ENCODE peak calls at places on chromosomes 13 and 19, in eight cellular contexts. E is GM23248, Z is fibroblast of lung, U is MM.1S, H is K562, A is HCT116, M is H1, Y is endothelial cell of umbilical vein. R is an unnamed sample. For H3K4me1, the result is how much of the 10 kb centered on the place peaks cover.

GRCh38 chr19:50222691-50223438 is 19.4 kb downstream of the MYH14 start:
- DNase-seq in E (no peak), Z (no peak), U (no peak), H (no peak), A (no peak), M (no peak), Y (no peak), R (no peak)

GRCh38 chr19:18543814-18544475 is 572 bp upstream of the FKBP8 start:
- DNase-seq in E (peak), Z (peak), U (peak), H (peak), A (peak), M (no peak), Y (peak), R (peak)

GRCh38 chr13:106143930-106144709 is 391.3 kb downstream of the EFNB2 start:
- DNase-seq in E (no peak), Z (no peak), U (no peak), H (no peak), A (peak), M (no peak), Y (no peak), R (no peak)

GRCh38 chr13:102561933-102562332 is 34.9 kb upstream of the TPP2 start:
- DNase-seq in E (no peak), Z (no peak), U (no peak), H (no peak), A (no peak), M (no peak), Y (no peak), R (no peak)

GRCh38 chr13:20499986-20500385 is 25.7 kb downstream of the CRYL1 start:
- DNase-seq in E (peak), Z (no peak), U (no peak), H (no peak), A (no peak), M (no peak), Y (no peak), R (no peak)

GRCh38 chr13:41713405-41713804 is 247.5 kb downstream of the VWA8 start:
- DNase-seq in E (no peak), Z (no peak), U (no peak), H (no peak), A (no peak), M (no peak), Y (no peak), R (no peak)

GRCh38 chr19:49657493-49658138 is 8.0 kb downstream of the IRF3 start:
- DNase-seq in E (no peak), Z (no peak), U (no peak), H (no peak), A (no peak), M (no peak), Y (no peak), R (no peak)

GRCh38 chr19:42333018-42333417 is 7.6 kb downstream of the MEGF8 start:
- DNase-seq in E (no peak), Z (no peak), U (no peak), H (no peak), A (no peak), M (no peak), Y (no peak), R (no peak)

GRCh38 chr19:6718741-6719539 is 1.5 kb downstream of the C3 start:
- DNase-seq in E (peak), Z (no peak), U (no peak), H (peak), A (peak), M (no peak), Y (no peak), R (peak)

GRCh38 chr13:73754727-73755292 is 379.4 kb downstream of the KLF12 start:
- DNase-seq in E (peak), Z (peak), U (peak), H (peak), A (peak), M (no peak), Y (peak), R (peak)

GRCh38 chr19:19404879-19405860 is at the start of gene GATAD2A:
- DNase-seq in E (peak), Z (peak), U (peak), H (peak), A (peak), M (peak), Y (peak), R (peak)

GRCh38 chr13:94419304-94419943 is 60.1 kb downstream of the DCT start:
- DNase-seq in E (peak), Z (peak), U (no peak), H (no peak), A (no peak), M (no peak), Y (peak), R (peak)

GRCh38 chr19:45423033-45423588 is 606 bp downstream of the ERCC1 start:
- DNase-seq in E (no peak), Z (no peak), U (no peak), H (no peak), A (no peak), M (no peak), Y (no peak), R (no peak)

GRCh38 chr19:50723069-50723468 is at the start of gene CLEC11A:
- DNase-seq in E (peak), Z (no peak), U (no peak), H (no peak), A (no peak), M (no peak), Y (no peak), R (peak)

GRCh38 chr13:60329221-60329983 is 67.6 kb upstream of the TDRD3 start:
- DNase-seq in E (peak), Z (peak), U (peak), H (peak), A (peak), M (peak), Y (peak), R (peak)

GRCh38 chr13:29227560-29227959 is 367.9 kb downstream of the SLC7A1 start:
- DNase-seq in E (peak), Z (no peak), U (no peak), H (no peak), A (no peak), M (no peak), Y (no peak), R (no peak)

GRCh38 chr19:39631178-39631577 is 24.5 kb upstream of the LGALS16 start:
- DNase-seq in E (no peak), Z (no peak), U (no peak), H (no peak), A (no peak), M (no peak), Y (no peak), R (no peak)

GRCh38 chr13:73578251-73578875 is 519.6 kb downstream of the KLF5 start:
- DNase-seq in E (peak), Z (peak), U (no peak), H (no peak), A (no peak), M (no peak), Y (no peak), R (no peak)

GRCh38 chr13:21671793-21672680 is 1.2 kb downstream of the FGF9 start:
- DNase-seq in E (no peak), Z (no peak), U (peak), H (no peak), A (no peak), M (no peak), Y (no peak), R (no peak)

GRCh38 chr19:32324631-32325215 is 20.7 kb upstream of the ZNF507 start:
- DNase-seq in E (peak), Z (no peak), U (peak), H (no peak), A (no peak), M (no peak), Y (no peak), R (no peak)

GRCh38 chr19:58021541-58022282 is 12.1 kb upstream of the ZSCAN1 start:
- DNase-seq in E (peak), Z (peak), U (peak), H (peak), A (no peak), M (no peak), Y (peak), R (peak)

GRCh38 chr13:113078895-113079720 is 26.5 kb upstream of the F7 start:
- DNase-seq in E (no peak), Z (no peak), U (no peak), H (no peak), A (no peak), M (no peak), Y (no peak), R (no peak)

GRCh38 chr13:20195846-20196245 is 3.1 kb upstream of the GJB2 start:
- DNase-seq in E (no peak), Z (no peak), U (no peak), H (no peak), A (no peak), M (no peak), Y (no peak), R (no peak)

GRCh38 chr13:61010358-61010757 is 405.3 kb downstream of the PCDH20 start:
- DNase-seq in E (no peak), Z (no peak), U (no peak), H (no peak), A (no peak), M (no peak), Y (no peak), R (no peak)

GRCh38 chr19:47518139-47518538 is 3.3 kb upstream of the NAPA start:
- DNase-seq in E (no peak), Z (peak), U (peak), H (no peak), A (no peak), M (no peak), Y (no peak), R (no peak)

GRCh38 chr13:56907766-56908165 is 233.0 kb upstream of the PRR20A start:
- DNase-seq in E (no peak), Z (no peak), U (peak), H (no peak), A (no peak), M (no peak), Y (peak), R (peak)

GRCh38 chr19:4518345-4519171 is at the start of gene PLIN4:
- DNase-seq in E (peak), Z (peak), U (no peak), H (no peak), A (no peak), M (no peak), Y (no peak), R (no peak)

GRCh38 chr13:61685683-61686013 is 270.0 kb upstream of the PCDH20 start:
- DNase-seq in E (no peak), Z (no peak), U (no peak), H (no peak), A (peak), M (no peak), Y (no peak), R (peak)

GRCh38 chr19:40907968-40908735 is 26.1 kb upstream of the CYP2A7 start:
- DNase-seq in E (peak), Z (no peak), U (no peak), H (peak), A (no peak), M (no peak), Y (no peak), R (no peak)

GRCh38 chr19:5036733-5037681 is 68.1 kb downstream of the KDM4B start:
- DNase-seq in E (peak), Z (peak), U (no peak), H (no peak), A (no peak), M (no peak), Y (peak), R (peak)

DNA sequence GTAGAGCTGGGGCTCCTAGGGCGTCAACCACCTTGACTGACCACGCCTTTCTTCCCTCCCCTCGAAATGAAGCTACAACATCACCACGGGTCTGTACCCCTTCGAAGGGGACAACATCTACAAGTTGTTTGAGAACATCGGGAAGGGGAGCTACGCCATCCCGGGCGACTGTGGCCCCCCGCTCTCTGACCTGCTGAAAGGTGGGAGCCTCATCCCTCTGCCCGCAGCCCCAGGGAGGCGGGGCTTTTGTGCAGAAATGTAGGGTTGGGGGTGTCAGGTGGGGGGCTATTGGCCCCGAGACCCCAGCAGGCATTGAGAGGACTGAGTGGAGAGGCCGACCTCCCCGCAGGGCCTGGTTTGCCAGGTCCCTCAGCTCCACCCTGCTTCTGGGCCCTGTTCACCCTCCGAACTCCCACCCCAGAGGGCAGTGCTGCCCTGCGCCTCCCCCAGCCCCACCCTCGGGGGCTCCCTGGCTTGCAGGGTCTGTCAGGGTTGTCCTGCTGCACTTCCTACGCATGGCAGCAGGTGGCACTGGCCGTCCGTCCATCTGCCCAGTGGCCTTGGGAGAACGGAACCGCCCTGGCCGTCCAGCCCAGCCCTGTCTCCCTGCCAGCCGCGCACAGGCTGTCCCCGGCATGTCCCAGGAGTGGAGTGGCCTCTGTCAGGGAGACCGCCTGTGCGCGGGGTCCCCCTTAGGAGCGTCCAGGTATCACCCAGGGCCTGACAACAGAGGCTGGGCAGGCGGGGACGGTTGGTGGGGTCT is 15.7 kb downstream of the STK11 start:
- DNase-seq in E (peak), Z (peak), U (no peak), H (no peak), A (no peak), M (no peak), Y (peak), R (no peak)
- H3K4me1 ChIP-seq in E (under half), Z (under half), U (under half), H (under half), A (under half), M (under half), Y (under half), R (under half)

GRCh38 chr13:66765559-66765958 is 464.6 kb downstream of the PCDH9 start:
- DNase-seq in E (no peak), Z (no peak), U (no peak), H (no peak), A (no peak), M (no peak), Y (no peak), R (no peak)

GRCh38 chr13:66759919-66760318 is 470.2 kb downstream of the PCDH9 start:
- DNase-seq in E (no peak), Z (no peak), U (no peak), H (no peak), A (no peak), M (no peak), Y (no peak), R (no peak)
- TF ChIP-seq EZH2 in E (no peak), Z (no peak), U (no peak), H (no peak), A (no peak), M (no peak), Y (no peak), R (no peak)

GRCh38 chr19:13036366-13036976 is 41.2 kb downstream of the NFIX start:
- DNase-seq in E (peak), Z (peak), U (peak), H (peak), A (peak), M (no peak), Y (no peak), R (peak)

GRCh38 chr19:13038306-13039210 is 43.3 kb downstream of the NFIX start:
- DNase-seq in E (peak), Z (no peak), U (no peak), H (no peak), A (no peak), M (no peak), Y (no peak), R (no peak)

GRCh38 chr19:13037718-13038117 is 42.4 kb downstream of the NFIX start:
- DNase-seq in E (no peak), Z (no peak), U (no peak), H (no peak), A (no peak), M (no peak), Y (no peak), R (no peak)

GRCh38 chr19:13035820-13036365 is 40.6 kb downstream of the NFIX start:
- DNase-seq in E (no peak), Z (no peak), U (no peak), H (no peak), A (no peak), M (no peak), Y (no peak), R (no peak)

DNA sequence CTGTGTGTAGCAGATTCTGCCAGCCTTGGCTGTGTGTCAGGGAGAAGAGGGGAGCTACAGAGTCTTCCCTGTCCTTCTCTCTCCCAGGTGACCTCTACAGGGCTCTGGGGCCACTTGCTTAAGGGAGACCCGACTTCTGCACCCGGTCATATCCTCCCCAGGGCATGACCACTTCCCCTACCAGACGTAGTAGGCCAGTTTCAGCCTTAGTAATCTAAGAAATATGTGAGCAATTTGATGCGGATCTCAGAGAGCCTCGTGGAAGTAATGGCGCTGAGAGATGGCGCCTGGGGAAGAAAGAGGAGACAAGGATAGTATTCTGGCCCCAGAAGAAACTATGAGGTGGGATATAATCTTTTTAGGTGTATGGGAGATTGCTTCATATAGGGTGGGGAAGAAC is 41.9 kb downstream of the NFIX start:
- DNase-seq in E (peak), Z (peak), U (no peak), H (no peak), A (no peak), M (no peak), Y (peak), R (no peak)
- H3K4me1 ChIP-seq in E (half or more), Z (under half), U (under half), H (under half), A (under half), M (under half), Y (under half), R (half or more)

GRCh38 chr13:49395416-49396277 is 48.2 kb downstream of the CAB39L start:
- DNase-seq in E (peak), Z (no peak), U (no peak), H (no peak), A (no peak), M (no peak), Y (no peak), R (no peak)
- TF ChIP-seq EZH2 in E (no peak), Z (no peak), U (no peak), H (no peak), A (no peak), M (no peak), Y (no peak), R (no peak)

GRCh38 chr13:98481511-98481951 is 95.4 kb downstream of the STK24 start:
- DNase-seq in E (no peak), Z (no peak), U (no peak), H (no peak), A (no peak), M (no peak), Y (no peak), R (no peak)

GRCh38 chr13:98485561-98485960 is 91.3 kb downstream of the STK24 start:
- DNase-seq in E (no peak), Z (no peak), U (no peak), H (no peak), A (no peak), M (no peak), Y (no peak), R (no peak)

GRCh38 chr13:98482476-98483444 is 94.1 kb downstream of the STK24 start:
- DNase-seq in E (peak), Z (peak), U (no peak), H (no peak), A (no peak), M (no peak), Y (peak), R (no peak)

GRCh38 chr13:98484289-98485219 is 92.4 kb downstream of the STK24 start:
- DNase-seq in E (peak), Z (peak), U (no peak), H (peak), A (peak), M (no peak), Y (peak), R (peak)

DNA sequence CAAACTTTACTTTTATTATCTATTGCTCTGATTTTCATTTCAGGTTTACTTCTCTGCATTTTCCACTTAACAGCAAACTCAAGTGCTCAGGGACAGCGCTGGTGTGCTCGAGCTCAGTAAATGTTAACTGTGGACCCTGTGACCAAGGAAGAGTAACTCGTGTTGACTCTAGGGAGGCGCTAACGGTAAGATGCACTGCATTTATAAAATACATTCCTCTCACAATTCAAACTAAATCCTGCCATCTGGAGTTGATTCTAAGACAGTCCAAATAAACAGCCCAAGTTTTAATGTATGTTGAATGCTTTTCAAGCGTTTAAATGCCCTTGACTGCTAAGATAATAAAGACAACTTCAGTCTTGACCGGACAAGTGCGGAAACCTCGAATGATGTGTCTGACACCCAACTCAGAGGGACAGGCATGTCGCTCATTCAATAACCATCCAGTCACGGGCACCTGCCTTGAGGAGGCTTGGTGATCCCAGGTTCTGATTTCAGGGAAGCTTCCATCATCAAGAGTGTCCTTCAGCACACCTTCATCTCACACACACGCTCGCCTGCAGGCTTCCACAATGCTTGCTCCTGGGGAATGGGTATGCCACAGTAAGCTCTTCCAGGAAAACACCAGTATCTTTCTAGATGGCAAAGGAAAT is 93.1 kb downstream of the STK24 start:
- DNase-seq in E (peak), Z (peak), U (no peak), H (no peak), A (no peak), M (no peak), Y (peak), R (no peak)
- H3K4me1 ChIP-seq in E (half or more), Z (under half), U (under half), H (under half), A (under half), M (under half), Y (under half), R (under half)

GRCh38 chr19:53882391-53883050 is 524 bp downstream of the PRKCG start:
- DNase-seq in E (no peak), Z (no peak), U (no peak), H (no peak), A (no peak), M (no peak), Y (no peak), R (no peak)

GRCh38 chr19:53884256-53884655 is 2.3 kb downstream of the PRKCG start:
- DNase-seq in E (no peak), Z (no peak), U (no peak), H (no peak), A (no peak), M (no peak), Y (no peak), R (no peak)

GRCh38 chr19:53883231-53883661 is 1.2 kb downstream of the PRKCG start:
- DNase-seq in E (no peak), Z (no peak), U (no peak), H (peak), A (no peak), M (no peak), Y (no peak), R (no peak)

GRCh38 chr19:53885036-53885435 is 3.0 kb downstream of the PRKCG start:
- DNase-seq in E (no peak), Z (no peak), U (no peak), H (no peak), A (no peak), M (no peak), Y (no peak), R (no peak)

GRCh38 chr19:53883741-53884140 is 1.7 kb downstream of the PRKCG start:
- DNase-seq in E (no peak), Z (no peak), U (no peak), H (no peak), A (no peak), M (no peak), Y (no peak), R (no peak)
- TF ChIP-seq EZH2 in E (peak), Z (peak), U (no peak), H (peak), A (no peak), M (no peak), Y (no peak), R (no peak)

DNA sequence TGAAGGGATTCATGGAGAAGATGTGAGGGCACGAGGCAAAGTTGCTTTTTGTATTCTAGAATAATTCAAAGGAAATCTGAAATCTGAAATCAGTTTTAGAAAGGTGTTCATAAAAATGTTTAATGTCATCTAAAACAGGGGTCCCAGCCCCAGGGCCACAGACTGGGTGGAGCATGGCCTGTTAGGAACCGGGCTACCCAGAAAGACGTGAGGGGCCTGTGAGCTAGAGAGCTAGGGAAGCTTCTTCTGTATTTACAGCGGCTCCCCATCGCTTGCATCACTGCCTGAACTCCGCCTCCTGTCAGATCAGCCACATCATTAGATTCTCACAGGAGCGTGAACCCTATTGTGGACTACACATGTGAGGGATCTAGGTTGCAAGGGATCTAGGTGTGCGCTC is 151.2 kb downstream of the USP12 start:
- DNase-seq in E (no peak), Z (no peak), U (no peak), H (no peak), A (no peak), M (no peak), Y (no peak), R (no peak)
- H3K4me1 ChIP-seq in E (under half), Z (under half), U (under half), H (under half), A (under half), M (under half), Y (under half), R (under half)